ENCODE peak calls at places on chromosomes 4 and X, in five cellular contexts. E is CD8-positive, alpha-beta T cell; U is OCI-LY7; Y is heart left ventricle; L is left ventricle myocardium inferior. T is an unnamed sample.

GRCh38 chrX:49166914-49167739 is 4.6 kb downstream of the MAGIX start:
- DNase-seq in Y (peak; percentile 91), E (no peak), L (peak; percentile 75), U (peak; percentile 69), T (peak; percentile 88)

GRCh38 chr4:20352172-20352431 is 100.4 kb downstream of the SLIT2 start:
- DNase-seq in Y (no peak), U (no peak), E (no peak), L (no peak), T (no peak)

GRCh38 chr4:12050357-12050756 is 621.7 kb upstream of the HS3ST1 start:
- DNase-seq in U (no peak), E (no peak), Y (no peak), L (no peak), T (no peak)

GRCh38 chr4:174324246-174324645 is 40.5 kb downstream of the CEP44 start:
- DNase-seq in U (no peak), E (no peak), Y (no peak), L (no peak), T (peak; percentile 23)

GRCh38 chrX:69229436-69229835 is 64.2 kb upstream of the PJA1 start:
- DNase-seq in U (no peak), E (no peak), L (no peak), Y (no peak), T (peak; percentile 71)

GRCh38 chrX:85084770-85085393 is 81.2 kb downstream of the APOOL start:
- DNase-seq in U (peak; percentile 33), L (no peak), E (no peak), Y (no peak), T (peak; percentile 57)

GRCh38 chrX:71910526-71911022 is at the start of gene NHSL2:
- DNase-seq in L (peak; percentile 25), U (no peak), E (no peak), Y (peak; percentile 36), T (no peak)

GRCh38 chr4:46937493-46937892 is 28.4 kb upstream of the COX7B2 start:
- DNase-seq in U (no peak), E (no peak), Y (no peak), L (no peak), T (peak; percentile 2)

GRCh38 chr4:962231-963208 is 10.8 kb downstream of the DGKQ start:
- DNase-seq in L (no peak), E (no peak), U (peak; percentile 11), Y (no peak), T (no peak)

GRCh38 chr4:151147000-151147399 is 47.6 kb downstream of the RPS3A start:
- DNase-seq in U (no peak), Y (no peak), E (no peak), L (no peak), T (no peak)

GRCh38 chr4:107219681-107220080 is 183.6 kb upstream of the DKK2 start:
- DNase-seq in Y (no peak), E (no peak), L (no peak), U (no peak), T (no peak)

GRCh38 chrX:48511561-48511960 is 2.8 kb downstream of the PORCN start:
- DNase-seq in L (no peak), U (no peak), Y (no peak), E (no peak), T (peak; percentile 22)

GRCh38 chrX:118228041-118228440 is 111.4 kb upstream of the KLHL13 start:
- DNase-seq in L (no peak), U (no peak), Y (no peak), E (no peak), T (no peak)

GRCh38 chr4:186746581-186746980 is 22.9 kb upstream of the FAT1 start:
- DNase-seq in Y (no peak), E (no peak), L (no peak), U (no peak), T (peak; percentile 39)

GRCh38 chr4:188930822-188931221 is 791.6 kb downstream of the TRIML1 start:
- DNase-seq in E (no peak), Y (no peak), U (peak; percentile 1), L (no peak), T (no peak)

GRCh38 chr4:86664959-86665358 is 70.8 kb downstream of the PTPN13 start:
- DNase-seq in Y (no peak), U (no peak), E (no peak), L (no peak), T (peak; percentile 75)

GRCh38 chr4:96603635-96604034 is 763.7 kb downstream of the PDHA2 start:
- DNase-seq in U (no peak), L (no peak), Y (no peak), E (no peak), T (peak; percentile 4)

GRCh38 chr4:25532579-25532978 is 123.1 kb upstream of the SLC34A2 start:
- DNase-seq in E (no peak), L (no peak), U (no peak), Y (no peak), T (peak; percentile 20)

GRCh38 chr4:37758226-37758625 is 68.3 kb upstream of the PGM2 start:
- DNase-seq in Y (peak; percentile 55), U (peak; percentile 13), E (no peak), L (no peak), T (peak; percentile 91)

GRCh38 chr4:158936238-158936637 is 166.6 kb upstream of the RAPGEF2 start:
- DNase-seq in E (no peak), L (no peak), U (no peak), Y (no peak), T (peak; percentile 78)

GRCh38 chr4:138114434-138114833 is 127.7 kb downstream of the SLC7A11 start:
- DNase-seq in E (no peak), U (peak; percentile 87), Y (no peak), L (no peak), T (peak; percentile 6)

GRCh38 chrX:24133280-24133679 is 16.2 kb upstream of the ZFX start:
- DNase-seq in L (no peak), U (no peak), Y (no peak), E (no peak), T (no peak)

GRCh38 chrX:103396186-103396585 is 19.8 kb downstream of the BEX3 start:
- DNase-seq in L (no peak), Y (no peak), U (no peak), E (no peak), T (peak; percentile 51)

GRCh38 chrX:140724337-140725105 is 15.0 kb downstream of the LINC00632 start:
- DNase-seq in U (no peak), Y (no peak), E (no peak), L (no peak), T (no peak)

GRCh38 chrX:103531002-103531401 is 11.7 kb upstream of the RAB40A start:
- DNase-seq in Y (no peak), E (no peak), L (no peak), U (no peak), T (peak; percentile 86)

GRCh38 chrX:119488749-119489148 is 20.5 kb downstream of the SLC25A5 start:
- DNase-seq in E (no peak), Y (no peak), L (no peak), U (peak; percentile 45), T (peak; percentile 69)

GRCh38 chr4:91894006-91894405 is 409.8 kb upstream of the GRID2 start:
- DNase-seq in U (no peak), E (no peak), L (no peak), Y (no peak), T (no peak)

GRCh38 chrX:16469870-16470269 is 180.1 kb upstream of the S100G start:
- DNase-seq in L (no peak), Y (no peak), U (no peak), E (no peak), T (no peak)

GRCh38 chr4:80926891-80927290 is 103.6 kb upstream of the BMP3 start:
- DNase-seq in U (no peak), L (no peak), E (no peak), Y (no peak), T (no peak)

GRCh38 chr4:102312447-102312846 is 32.8 kb downstream of the SLC39A8 start:
- DNase-seq in U (no peak), E (no peak), L (no peak), Y (no peak), T (no peak)

GRCh38 chr4:154126276-154126675 is 337.4 kb upstream of the SFRP2 start:
- DNase-seq in L (no peak), U (no peak), Y (no peak), E (no peak), T (peak; percentile 65)

GRCh38 chr4:133149932-133150642 is 993 bp downstream of the PCDH10 start:
- DNase-seq in U (no peak), E (no peak), Y (no peak), L (no peak), T (no peak)

GRCh38 chr4:133147922-133148689 is 988 bp upstream of the PCDH10 start:
- DNase-seq in E (no peak), Y (no peak), U (no peak), L (no peak), T (peak; percentile 44)

GRCh38 chr4:133149364-133149695 is 236 bp downstream of the PCDH10 start:
- DNase-seq in E (no peak), U (no peak), Y (no peak), L (no peak), T (no peak)

GRCh38 chr4:133147365-133147821 is 1.7 kb upstream of the PCDH10 start:
- DNase-seq in E (no peak), L (no peak), Y (no peak), U (no peak), T (no peak)

DNA sequence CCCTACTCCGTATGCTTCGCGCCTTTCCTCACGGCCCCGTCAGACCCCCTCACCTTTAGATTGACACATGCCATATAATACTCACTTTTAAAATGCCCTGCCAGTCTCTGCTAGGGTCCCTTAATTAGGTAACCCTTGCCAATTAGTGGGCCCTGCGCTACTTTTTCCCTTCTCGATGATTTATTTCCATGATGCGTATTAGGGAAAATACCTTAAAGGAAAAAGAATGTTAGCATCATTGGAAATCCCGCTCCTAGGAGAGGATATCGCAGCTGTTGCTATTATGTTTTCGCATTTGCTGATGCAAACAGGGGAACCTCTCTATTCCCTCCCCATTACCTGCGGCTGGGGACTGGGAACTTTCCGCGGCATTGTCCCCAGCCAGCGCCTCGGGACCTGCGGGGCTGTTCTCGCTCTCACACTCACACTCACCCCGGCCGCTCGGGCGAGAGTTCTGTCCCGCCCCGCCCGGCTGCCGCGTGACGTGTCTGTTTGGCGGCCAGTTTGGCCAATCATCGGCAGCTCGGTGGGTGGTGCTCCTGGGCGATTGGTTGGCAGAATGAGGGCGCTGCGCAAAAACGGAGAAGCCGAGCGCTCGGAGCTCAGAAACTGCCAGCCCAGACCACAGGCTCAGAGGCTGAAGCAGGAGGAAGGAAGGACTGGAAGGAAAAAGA is at the start of gene PCDH10:
- DNase-seq in Y (peak; percentile 83), E (no peak), L (peak; percentile 84), U (no peak), T (peak; percentile 96)
- H3K4me3 ChIP-seq in Y (peak within 1 kb of the TSS; percentile 48), E (no peak within 1 kb of the TSS), L (peak within 1 kb of the TSS; percentile 62), U (no peak within 1 kb of the TSS), T (peak within 1 kb of the TSS; percentile 54)

GRCh38 chrX:133810925-133811324 is 174.5 kb downstream of the GPC3 start:
- DNase-seq in E (no peak), U (no peak), Y (no peak), L (no peak), T (no peak)
- TF ChIP-seq CTCF in E (no peak), U (no peak), Y (no peak), L (no peak), T (no peak)

DNA sequence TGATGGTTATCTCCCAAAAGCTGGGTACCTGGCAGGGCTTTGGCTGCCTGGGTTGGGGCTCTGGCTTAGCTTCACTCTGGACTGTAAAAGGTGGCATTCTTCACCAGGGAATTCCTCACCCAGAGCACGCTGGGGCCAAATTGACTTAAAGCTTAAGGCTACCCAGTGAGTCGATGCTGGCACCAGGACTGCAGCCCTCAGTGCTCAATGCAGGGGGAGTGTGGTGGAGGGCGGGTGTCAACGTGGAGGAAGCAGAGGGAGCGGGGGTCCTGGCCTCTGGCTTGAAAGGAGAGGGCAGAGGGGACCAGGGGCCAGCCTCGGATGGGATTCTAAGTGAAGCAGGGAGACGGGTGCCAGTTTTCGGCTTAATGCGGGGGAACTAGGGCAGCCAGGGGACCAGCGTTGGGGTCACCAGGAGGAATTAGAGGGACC is 446 bp upstream of the FAM50A start:
- DNase-seq in E (no peak), L (no peak), U (no peak), Y (no peak), T (no peak)
- H3K4me3 ChIP-seq in E (no peak overlapping the region), L (peak overlapping the region; percentile 75), U (peak overlapping the region; percentile 69), Y (peak overlapping the region; percentile 69), T (peak overlapping the region; percentile 33)

GRCh38 chr4:103499094-103499493 is 220.7 kb downstream of the TACR3 start:
- DNase-seq in E (no peak), U (no peak), Y (no peak), L (no peak), T (peak; percentile 0)
- TF ChIP-seq CTCF in E (no peak), U (peak; percentile 32), Y (no peak), L (no peak), T (no peak)